ENCODE peak calls at places on chromosome 18, in five cellular contexts. D is A549, J is ovary, I is hepatocyte, Y is AG09309. S is an unnamed sample.

GRCh38 chr18:46950064-46950656 is 32.8 kb downstream of the KATNAL2 start:
- DNase-seq in D (peak; percentile 9), J (no peak), I (peak; percentile 16), Y (no peak), S (no peak)

GRCh38 chr18:63148449-63149199 is 170.9 kb downstream of the BCL2 start:
- DNase-seq in I (no peak), J (no peak), D (no peak), Y (peak; percentile 58), S (peak; percentile 34)

GRCh38 chr18:76274470-76275289 is 220.4 kb downstream of the ZNF516 start:
- DNase-seq in I (peak; percentile 69), D (peak; percentile 11), Y (no peak), J (no peak), S (no peak)

GRCh38 chr18:4130734-4131719 is 324.1 kb downstream of the DLGAP1 start:
- DNase-seq in I (no peak), Y (no peak), J (no peak), D (no peak), S (no peak)

GRCh38 chr18:9366126-9366714 is 31.6 kb downstream of the TWSG1 start:
- DNase-seq in D (peak; percentile 35), I (peak; percentile 61), Y (peak; percentile 16), J (no peak), S (peak; percentile 30)

GRCh38 chr18:79677221-79677620 is 2.4 kb upstream of the CTDP1 start:
- DNase-seq in Y (no peak), D (no peak), I (no peak), J (no peak), S (no peak)

GRCh38 chr18:74533666-74534065 is 634 bp upstream of the CNDP1 start:
- DNase-seq in J (no peak), I (no peak), D (no peak), Y (no peak), S (no peak)

GRCh38 chr18:77067315-77068061 is 65.1 kb downstream of the MBP start:
- DNase-seq in Y (peak; percentile 51), D (peak; percentile 93), J (peak; percentile 69), I (peak; percentile 74), S (no peak)

GRCh38 chr18:58540381-58540943 is 88.4 kb downstream of the ALPK2 start:
- DNase-seq in D (no peak), J (no peak), Y (no peak), I (no peak), S (no peak)

GRCh38 chr18:77124452-77124922 is 8.1 kb downstream of the MBP start:
- DNase-seq in Y (no peak), I (no peak), D (no peak), J (no peak), S (no peak)

GRCh38 chr18:42030586-42031182 is 75.7 kb downstream of the PIK3C3 start:
- DNase-seq in D (peak; percentile 13), I (peak; percentile 34), Y (no peak), J (no peak), S (no peak)

GRCh38 chr18:3256693-3257626 is 5.0 kb upstream of the MYL12B start:
- DNase-seq in D (peak; percentile 36), Y (no peak), I (peak; percentile 39), J (no peak), S (no peak)

GRCh38 chr18:4869101-4869500 is 328.0 kb downstream of the AKAIN1 start:
- DNase-seq in I (no peak), D (no peak), Y (no peak), J (no peak), S (no peak)

GRCh38 chr18:3250237-3251107 is 2.9 kb downstream of the MYL12A start:
- DNase-seq in Y (peak; percentile 52), D (no peak), J (no peak), I (no peak), S (no peak)

GRCh38 chr18:44735071-44735470 is 54.4 kb downstream of the SETBP1 start:
- DNase-seq in J (no peak), Y (no peak), D (no peak), I (no peak), S (no peak)

GRCh38 chr18:36381075-36381474 is 83.6 kb downstream of the FHOD3 start:
- DNase-seq in J (no peak), Y (no peak), I (no peak), D (no peak), S (no peak)

GRCh38 chr18:71799016-71799673 is 745.0 kb downstream of the CBLN2 start:
- DNase-seq in J (no peak), I (no peak), Y (peak; percentile 27), D (no peak), S (no peak)

GRCh38 chr18:58253871-58254270 is 209.8 kb downstream of the NEDD4L start:
- DNase-seq in Y (no peak), I (no peak), J (no peak), D (no peak), S (no peak)

GRCh38 chr18:808086-808485 is 4.0 kb downstream of the YES1 start:
- DNase-seq in Y (no peak), D (no peak), J (no peak), I (no peak), S (no peak)

GRCh38 chr18:57837917-57838548 is 34.9 kb upstream of the ATP8B1 start:
- DNase-seq in I (no peak), Y (no peak), D (no peak), J (no peak), S (no peak)

GRCh38 chr18:56716692-56717146 is 65.6 kb downstream of the WDR7 start:
- DNase-seq in Y (no peak), J (no peak), D (no peak), I (no peak), S (no peak)

GRCh38 chr18:23133860-23134779 is 1.2 kb upstream of the CABLES1 start:
- DNase-seq in I (peak; percentile 70), J (no peak), D (peak; percentile 76), Y (no peak), S (peak; percentile 58)

GRCh38 chr18:45166341-45167108 is 448.8 kb upstream of the SLC14A2 start:
- DNase-seq in D (peak; percentile 69), J (no peak), Y (peak; percentile 98), I (peak; percentile 40), S (no peak)

GRCh38 chr18:67104700-67105284 is 411.7 kb downstream of the DSEL start:
- DNase-seq in Y (peak; percentile 34), J (no peak), I (peak; percentile 90), D (peak; percentile 68), S (peak; percentile 54)

GRCh38 chr18:65091737-65092329 is 659.0 kb upstream of the CDH7 start:
- DNase-seq in I (peak; percentile 64), J (no peak), Y (no peak), D (peak; percentile 21), S (no peak)

GRCh38 chr18:35029770-35030169 is 11.4 kb upstream of the MAPRE2 start:
- DNase-seq in J (no peak), I (no peak), Y (no peak), D (no peak), S (no peak)
- TF ChIP-seq CTCF in J (no peak), I (no peak), Y (peak; percentile 21), D (no peak), S (no peak)

GRCh38 chr18:13235981-13236380 is 17.4 kb downstream of the LDLRAD4 start:
- DNase-seq in Y (no peak), I (peak; percentile 50), J (no peak), D (no peak), S (no peak)
- TF ChIP-seq CTCF in Y (no peak), I (no peak), J (no peak), D (no peak), S (no peak)

GRCh38 chr18:26547302-26548143 is 830 bp downstream of the KCTD1 start:
- DNase-seq in Y (peak; percentile 52), D (peak; percentile 85), J (peak; percentile 82), I (peak; percentile 92), S (peak; percentile 71)
- TF ChIP-seq CTCF in Y (peak; percentile 65), D (peak; percentile 41), J (peak; percentile 27), I (peak; percentile 66), S (no peak)

DNA sequence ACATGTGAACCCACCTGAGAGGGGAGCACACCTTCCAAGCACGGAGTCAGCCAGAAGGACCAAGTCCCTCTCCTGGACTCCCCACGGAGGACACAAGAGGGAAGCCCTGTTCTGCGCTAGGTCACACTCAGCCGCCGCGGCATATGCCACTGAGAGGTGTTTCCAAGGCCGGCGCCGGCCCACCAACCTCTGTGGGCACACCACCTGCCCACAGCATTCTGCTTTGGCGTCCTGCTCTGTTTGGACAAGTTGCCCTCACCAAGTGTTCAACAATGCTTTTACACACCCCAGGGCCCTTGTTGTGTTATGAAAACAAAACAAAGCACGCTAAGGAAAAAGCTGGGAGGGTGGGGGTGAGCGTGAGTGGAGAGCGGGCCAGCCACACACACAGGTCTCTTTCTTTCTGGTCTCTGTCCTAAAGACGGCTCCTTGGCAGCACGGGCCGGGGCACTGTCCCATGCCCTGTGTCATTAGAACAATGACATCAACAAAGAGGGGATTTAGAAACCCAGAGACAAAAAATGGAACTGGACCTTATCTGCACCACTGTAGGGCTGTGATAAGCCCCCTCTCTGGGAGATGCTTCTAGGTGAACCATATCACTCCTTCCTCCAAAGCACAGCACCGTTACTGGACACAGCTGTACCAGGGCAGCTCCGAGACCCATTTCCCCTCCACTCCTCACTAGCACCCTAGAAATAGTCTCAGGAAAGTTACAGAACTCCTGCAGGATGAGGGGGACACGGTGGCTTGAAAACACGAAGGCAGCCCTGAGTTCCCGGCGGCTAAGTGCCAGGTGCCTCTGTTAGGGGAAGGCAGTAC is 17.0 kb downstream of the SMAD7 start:
- DNase-seq in J (peak; percentile 46), I (no peak), Y (no peak), D (no peak), S (no peak)
- TF ChIP-seq CTCF in J (no peak), I (no peak), Y (no peak), D (no peak), S (no peak)

GRCh38 chr18:59616501-59616900 is 80.7 kb downstream of the CCBE1 start:
- DNase-seq in Y (no peak), J (no peak), I (no peak), D (no peak), S (no peak)

GRCh38 chr18:59609654-59610053 is 87.6 kb downstream of the CCBE1 start:
- DNase-seq in I (no peak), J (no peak), D (no peak), Y (no peak), S (no peak)

GRCh38 chr18:59613903-59614302 is 83.3 kb downstream of the CCBE1 start:
- DNase-seq in D (no peak), Y (no peak), I (no peak), J (no peak), S (no peak)

GRCh38 chr18:59610546-59611140 is 86.6 kb downstream of the CCBE1 start:
- DNase-seq in Y (no peak), I (no peak), J (no peak), D (no peak), S (no peak)

DNA sequence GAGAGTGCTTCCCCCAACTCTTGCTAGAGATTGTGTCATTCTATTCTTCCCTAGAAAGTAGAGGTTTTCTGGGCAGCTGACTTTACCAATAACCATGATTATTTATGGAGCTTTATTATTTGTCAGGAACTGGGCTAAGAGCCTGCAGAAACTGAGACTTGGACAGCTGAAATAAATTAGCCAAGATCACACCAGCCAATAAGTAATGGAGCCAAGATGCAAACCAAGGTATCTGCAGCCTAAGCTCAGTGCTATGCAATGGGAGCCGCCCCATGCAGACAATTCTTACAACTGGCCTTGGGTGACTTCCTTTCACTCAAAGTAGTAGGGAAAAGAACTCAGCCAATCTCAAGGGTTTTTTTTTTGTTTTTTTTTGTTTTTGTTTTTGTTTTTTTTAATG is 84.8 kb downstream of the CCBE1 start:
- DNase-seq in Y (peak; percentile 94), I (no peak), D (no peak), J (no peak), S (no peak)
- TF ChIP-seq CTCF in Y (no peak), I (no peak), D (no peak), J (no peak), S (no peak)

S was measured in pancreas.